ENCODE peak calls at places on chromosomes 1 and 21, in eight cellular contexts. N is iris pigment epithelial cell, A is left ventricle myocardium inferior, W is kidney glomerular epithelial cell, O is Right ventricle myocardium superior, E is A172, Z is spleen, B is astrocyte of the spinal cord. T is an unnamed sample.

GRCh38 chr1:228446849-228447248 is 30.2 kb upstream of the TRIM17 start:
- DNase-seq in B (no peak), A (no peak), E (no peak), W (no peak), Z (no peak), O (no peak), N (no peak), T (no peak)

GRCh38 chr1:156795787-156796186 is 20.9 kb downstream of the SH2D2A start:
- DNase-seq in N (no peak), A (no peak), Z (no peak), W (no peak), E (peak; percentile 75), O (no peak), B (peak; percentile 64), T (no peak)

GRCh38 chr1:154400381-154400801 is 4.8 kb upstream of the IL6R start:
- DNase-seq in O (no peak), E (no peak), W (no peak), B (no peak), A (no peak), Z (no peak), N (no peak), T (no peak)

GRCh38 chr1:201917362-201918033 is 28.8 kb downstream of the SHISA4 start:
- DNase-seq in O (no peak), A (no peak), E (peak; percentile 82), B (peak; percentile 78), W (peak; percentile 35), N (peak; percentile 91), Z (no peak), T (peak; percentile 54)

GRCh38 chr21:42063578-42064521 is 7.3 kb upstream of the UMODL1 start:
- DNase-seq in B (no peak), A (no peak), E (no peak), W (no peak), N (no peak), Z (peak; percentile 93), O (no peak), T (no peak)

GRCh38 chr1:32939655-32940371 is 24.8 kb downstream of the RNF19B start:
- DNase-seq in O (peak; percentile 62), Z (no peak), W (peak; percentile 13), N (peak; percentile 92), A (peak; percentile 56), B (peak; percentile 86), E (peak; percentile 72), T (peak; percentile 78)

GRCh38 chr1:93288558-93288957 is 57.1 kb upstream of the DR1 start:
- DNase-seq in B (no peak), E (no peak), A (no peak), Z (no peak), W (no peak), N (peak; percentile 2), O (no peak), T (no peak)

GRCh38 chr1:67607699-67608098 is 77.3 kb upstream of the GADD45A start:
- DNase-seq in E (no peak), N (no peak), W (no peak), A (no peak), O (no peak), Z (no peak), B (no peak), T (no peak)

GRCh38 chr1:5481889-5482288 is 510.3 kb downstream of the NPHP4 start:
- DNase-seq in A (no peak), W (no peak), B (no peak), N (no peak), O (no peak), E (no peak), Z (peak; percentile 66), T (no peak)

GRCh38 chr1:115437146-115437639 is 99.1 kb upstream of the NGF start:
- DNase-seq in W (no peak), O (no peak), N (no peak), A (no peak), E (no peak), Z (no peak), B (no peak), T (no peak)

GRCh38 chr1:175481126-175482071 is 262.0 kb downstream of the TNR start:
- DNase-seq in O (no peak), B (peak; percentile 24), Z (no peak), W (peak; percentile 22), N (peak; percentile 16), A (no peak), E (peak; percentile 8), T (no peak)

GRCh38 chr1:25795955-25796806 is 3.8 kb upstream of the SELENON start:
- DNase-seq in A (no peak), Z (no peak), N (no peak), E (no peak), B (no peak), O (no peak), W (no peak), T (no peak)

GRCh38 chr1:119713538-119714456 is 2.1 kb downstream of the PHGDH start:
- DNase-seq in B (peak; percentile 15), O (no peak), E (no peak), A (no peak), Z (no peak), W (no peak), N (peak; percentile 8), T (no peak)

GRCh38 chr1:35899941-35900340 is 16.9 kb downstream of the AGO1 start:
- DNase-seq in A (no peak), W (no peak), B (no peak), N (no peak), E (no peak), O (no peak), Z (no peak), T (no peak)

GRCh38 chr1:246281639-246282038 is 225.4 kb downstream of the SMYD3 start:
- DNase-seq in Z (no peak), A (no peak), N (no peak), B (no peak), E (no peak), O (no peak), W (no peak), T (no peak)

GRCh38 chr1:154521695-154522094 is 19.5 kb upstream of the SHE start:
- DNase-seq in Z (peak; percentile 4), N (no peak), W (no peak), A (no peak), B (no peak), O (no peak), E (no peak), T (no peak)

GRCh38 chr1:16126738-16127515 is 28.9 kb downstream of the EPHA2 start:
- DNase-seq in B (no peak), O (no peak), Z (peak; percentile 33), A (peak; percentile 18), W (no peak), N (no peak), E (no peak), T (no peak)

GRCh38 chr1:10252508-10252907 is 42.1 kb downstream of the KIF1B start:
- DNase-seq in E (peak; percentile 38), O (no peak), Z (no peak), B (peak; percentile 40), N (peak; percentile 67), W (no peak), A (no peak), T (no peak)

GRCh38 chr1:3226664-3227371 is 157.8 kb downstream of the PRDM16 start:
- DNase-seq in W (no peak), A (no peak), O (no peak), E (no peak), B (no peak), N (no peak), Z (no peak), T (no peak)

GRCh38 chr1:153538315-153538821 is 2.4 kb downstream of the S100A5 start:
- DNase-seq in E (no peak), O (no peak), N (no peak), A (no peak), B (no peak), Z (peak; percentile 66), W (no peak), T (no peak)

GRCh38 chr1:38456564-38456876 is 403.1 kb downstream of the RRAGC start:
- DNase-seq in O (no peak), E (no peak), N (no peak), A (no peak), W (no peak), B (no peak), Z (no peak), T (no peak)

GRCh38 chr1:152906023-152906565 is 2.3 kb upstream of the IVL start:
- DNase-seq in N (no peak), A (no peak), W (no peak), E (peak; percentile 93), Z (no peak), O (no peak), B (peak; percentile 53), T (peak; percentile 63)

GRCh38 chr1:28971980-28972771 is 57.8 kb downstream of the EPB41 start:
- DNase-seq in O (no peak), W (peak; percentile 91), N (peak; percentile 93), Z (no peak), E (peak; percentile 82), A (no peak), B (peak; percentile 92), T (peak; percentile 98)

GRCh38 chr1:36279110-36279788 is 26.9 kb upstream of the SH3D21 start:
- DNase-seq in B (peak; percentile 28), O (no peak), A (no peak), E (no peak), Z (no peak), W (no peak), N (peak; percentile 69), T (no peak)

GRCh38 chr1:3018576-3018975 is 2.7 kb upstream of the ACTRT2 start:
- DNase-seq in W (no peak), O (peak; percentile 26), A (peak; percentile 6), B (no peak), Z (no peak), N (no peak), E (no peak), T (no peak)

GRCh38 chr1:204834329-204834728 is 36.3 kb upstream of the NFASC start:
- DNase-seq in O (no peak), E (no peak), B (no peak), Z (no peak), A (no peak), W (no peak), N (no peak), T (no peak)

GRCh38 chr1:186960866-186961265 is 132.1 kb downstream of the PLA2G4A start:
- DNase-seq in A (no peak), Z (no peak), W (no peak), N (peak; percentile 60), O (no peak), E (no peak), B (no peak), T (no peak)

GRCh38 chr1:181083842-181084605 is 4.5 kb upstream of the IER5 start:
- DNase-seq in N (peak; percentile 39), W (no peak), O (peak; percentile 47), A (no peak), Z (peak; percentile 78), E (no peak), B (no peak), T (no peak)

GRCh38 chr1:155910621-155911121 is 478 bp downstream of the RIT1 start:
- DNase-seq in N (peak; percentile 44), O (no peak), E (peak; percentile 83), Z (no peak), B (peak; percentile 59), A (no peak), W (peak; percentile 11), T (no peak)

GRCh38 chr1:203274603-203275381 is 30.5 kb upstream of the BTG2 start:
- DNase-seq in A (no peak), Z (peak; percentile 81), W (no peak), B (no peak), E (no peak), N (no peak), O (peak; percentile 49), T (no peak)

GRCh38 chr1:228002792-228003191 is 4.0 kb upstream of the WNT3A start:
- DNase-seq in E (no peak), Z (peak; percentile 12), O (no peak), A (no peak), W (no peak), N (no peak), B (no peak), T (no peak)

GRCh38 chr1:43912607-43913006 is 21.0 kb upstream of the ARTN start:
- DNase-seq in N (peak; percentile 57), A (no peak), O (no peak), Z (no peak), B (peak; percentile 61), E (no peak), W (no peak), T (peak; percentile 47)

GRCh38 chr1:246617768-246618167 is 51.5 kb downstream of the CNST start:
- DNase-seq in W (no peak), B (no peak), E (no peak), A (no peak), O (no peak), Z (no peak), N (no peak), T (no peak)

GRCh38 chr1:31207046-31207445 is 32.6 kb downstream of the NKAIN1 start:
- DNase-seq in A (no peak), N (no peak), B (no peak), E (no peak), W (no peak), Z (no peak), O (no peak), T (no peak)